ENCODE peak calls at places on chromosomes 5 and 9, in seven cellular contexts. E is putamen, C is ACHN, H is mammary epithelial cell, W is anterior cingulate cortex, P is lower leg skin, G is NCI-H1092. U is an unnamed sample.

GRCh38 chr5:95730730-95731570 is at the start of gene RHOBTB3:
- DNase-seq in E (peak), C (peak), G (peak), H (peak), P (peak), W (peak), U (peak)

GRCh38 chr5:60334281-60334713 is 365.7 kb downstream of the DEPDC1B start:
- DNase-seq in H (peak), P (no peak), C (peak), W (no peak), G (no peak), E (no peak), U (no peak)

GRCh38 chr9:116151966-116152381 is 1.6 kb upstream of the PAPPA start:
- DNase-seq in H (peak), G (no peak), E (no peak), W (no peak), C (peak), P (no peak), U (no peak)

GRCh38 chr5:35478856-35479682 is 138.6 kb upstream of the SPEF2 start:
- DNase-seq in H (peak), E (peak), G (no peak), W (no peak), C (peak), P (no peak), U (peak)

GRCh38 chr5:18744990-18745590 is 1110.8 kb downstream of the TAF11L14 start:
- DNase-seq in P (no peak), H (no peak), E (no peak), G (no peak), W (no peak), C (peak), U (peak)

GRCh38 chr5:9587135-9587534 is 41.3 kb upstream of the SEMA5A start:
- DNase-seq in W (no peak), C (no peak), H (no peak), G (no peak), E (no peak), P (no peak), U (no peak)

GRCh38 chr5:31197183-31197582 is 3.7 kb downstream of the CDH6 start:
- DNase-seq in E (no peak), H (no peak), G (no peak), W (no peak), P (no peak), C (no peak), U (no peak)

GRCh38 chr9:117656007-117656406 is 48.2 kb upstream of the TLR4 start:
- DNase-seq in H (no peak), G (no peak), P (no peak), W (no peak), E (peak), C (no peak), U (no peak)

GRCh38 chr9:138023394-138024124 is 146.0 kb downstream of the CACNA1B start:
- DNase-seq in E (no peak), H (no peak), P (no peak), C (no peak), G (peak), W (no peak), U (no peak)

GRCh38 chr5:141040093-141040762 is 10.9 kb upstream of the PCDHB1 start:
- DNase-seq in E (peak), H (peak), W (peak), C (no peak), G (peak), P (no peak), U (no peak)

GRCh38 chr9:99732715-99733114 is 89.0 kb upstream of the NR4A3 start:
- DNase-seq in E (no peak), C (no peak), H (no peak), G (no peak), W (no peak), P (no peak), U (no peak)

GRCh38 chr5:100311811-100312210 is 223.4 kb upstream of the FAM174A start:
- DNase-seq in P (no peak), E (no peak), H (no peak), W (no peak), G (no peak), C (peak), U (no peak)

GRCh38 chr9:85290019-85290418 is 451.7 kb downstream of the AGTPBP1 start:
- DNase-seq in H (no peak), G (no peak), P (no peak), C (no peak), E (no peak), W (no peak), U (peak)

GRCh38 chr5:140611020-140611521 is 21.9 kb downstream of the CD14 start:
- DNase-seq in H (no peak), E (no peak), W (no peak), C (no peak), P (no peak), G (no peak), U (no peak)

U was measured in CD8-positive, alpha-beta memory T cell.